ENCODE peak calls at places on chromosomes 13 and 19, in four cellular contexts. C, M, L and J are unnamed samples. For H3K4me1, the result is how much of the 10 kb centered on the place peaks cover.

GRCh38 chr13:41563501-41564001 is 106.2 kb downstream of the RGCC start:
- DNase-seq in M (no peak), C (no peak), L (peak), J (no peak)

GRCh38 chr13:99374994-99375805 is 68.0 kb upstream of the GPR183 start:
- DNase-seq in C (no peak), M (no peak), L (no peak), J (no peak)

GRCh38 chr13:35552172-35552844 is 75.8 kb upstream of the MAB21L1 start:
- DNase-seq in C (no peak), L (no peak), M (no peak), J (no peak)

GRCh38 chr19:58409010-58409790 is 751 bp downstream of the ZNF584 start:
- DNase-seq in M (no peak), C (no peak), L (no peak), J (no peak)

GRCh38 chr13:40652588-40652940 is 13.9 kb downstream of the FOXO1 start:
- DNase-seq in M (no peak), L (no peak), C (no peak), J (no peak)

GRCh38 chr13:35882722-35883497 is 248.3 kb downstream of the DCLK1 start:
- DNase-seq in C (no peak), L (no peak), M (no peak), J (no peak)

GRCh38 chr13:19179916-19180315 is 1.7 kb downstream of the TUBA3C start:
- DNase-seq in L (no peak), M (no peak), C (no peak), J (no peak)

GRCh38 chr19:47573076-47574026 is at the start of gene ZNF541:
- DNase-seq in C (peak), L (no peak), M (no peak), J (no peak)

GRCh38 chr13:40408602-40409001 is 257.8 kb downstream of the FOXO1 start:
- DNase-seq in M (no peak), L (no peak), C (no peak), J (no peak)

GRCh38 chr13:42498521-42498920 is 75.4 kb upstream of the TNFSF11 start:
- DNase-seq in C (no peak), M (no peak), L (no peak), J (no peak)

DNA sequence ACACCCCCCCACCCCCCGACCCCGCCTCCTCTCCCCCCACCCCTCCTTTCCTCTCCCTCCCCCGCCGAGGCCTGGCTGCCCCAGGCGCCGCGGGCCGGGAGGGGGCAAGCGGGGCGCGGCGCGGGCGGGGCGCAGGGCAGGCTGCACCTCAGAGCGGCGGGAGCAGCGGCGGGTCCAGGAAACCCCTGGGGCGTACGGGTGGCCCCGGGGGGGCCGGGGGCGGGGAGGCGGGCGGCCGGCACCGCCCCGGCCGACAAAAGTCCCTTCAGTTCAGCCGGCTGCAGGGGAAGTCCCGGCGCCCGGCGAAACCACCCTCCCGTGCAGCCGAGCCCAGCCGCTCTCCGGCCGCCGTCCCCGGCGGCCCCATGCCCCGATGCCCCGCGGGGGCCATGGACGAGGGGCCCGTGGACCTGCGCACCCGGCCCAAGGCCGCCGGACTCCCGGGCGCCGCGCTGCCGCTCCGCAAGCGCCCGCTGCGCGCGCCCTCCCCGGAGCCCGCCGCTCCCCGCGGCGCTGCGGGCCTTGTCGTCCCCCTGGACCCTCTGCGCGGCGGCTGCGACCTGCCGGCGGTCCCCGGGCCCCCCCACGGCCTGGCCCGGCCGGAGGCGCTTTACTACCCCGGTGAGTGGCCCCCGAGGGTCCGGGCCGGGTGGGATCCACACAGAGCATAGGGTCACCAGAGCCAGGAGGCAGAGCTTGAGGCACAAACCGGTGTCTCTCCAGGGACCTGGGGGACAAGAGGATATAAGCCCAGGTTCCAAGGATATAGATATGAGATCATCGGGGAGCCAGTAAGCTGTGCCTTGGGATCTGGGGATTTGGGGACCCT is at the start of gene BCL3:
- DNase-seq in C (peak), M (no peak), L (no peak), J (no peak)
- TF ChIP-seq ATF2 in C (no peak), M (no peak), L (no peak), J (no peak)

GRCh38 chr19:1109032-1109541 is 5.3 kb downstream of the GPX4 start:
- DNase-seq in L (no peak), C (no peak), M (no peak), J (no peak)
- H3K4me1 ChIP-seq in L (under half), C (under half), M (under half), J (under half)

DNA sequence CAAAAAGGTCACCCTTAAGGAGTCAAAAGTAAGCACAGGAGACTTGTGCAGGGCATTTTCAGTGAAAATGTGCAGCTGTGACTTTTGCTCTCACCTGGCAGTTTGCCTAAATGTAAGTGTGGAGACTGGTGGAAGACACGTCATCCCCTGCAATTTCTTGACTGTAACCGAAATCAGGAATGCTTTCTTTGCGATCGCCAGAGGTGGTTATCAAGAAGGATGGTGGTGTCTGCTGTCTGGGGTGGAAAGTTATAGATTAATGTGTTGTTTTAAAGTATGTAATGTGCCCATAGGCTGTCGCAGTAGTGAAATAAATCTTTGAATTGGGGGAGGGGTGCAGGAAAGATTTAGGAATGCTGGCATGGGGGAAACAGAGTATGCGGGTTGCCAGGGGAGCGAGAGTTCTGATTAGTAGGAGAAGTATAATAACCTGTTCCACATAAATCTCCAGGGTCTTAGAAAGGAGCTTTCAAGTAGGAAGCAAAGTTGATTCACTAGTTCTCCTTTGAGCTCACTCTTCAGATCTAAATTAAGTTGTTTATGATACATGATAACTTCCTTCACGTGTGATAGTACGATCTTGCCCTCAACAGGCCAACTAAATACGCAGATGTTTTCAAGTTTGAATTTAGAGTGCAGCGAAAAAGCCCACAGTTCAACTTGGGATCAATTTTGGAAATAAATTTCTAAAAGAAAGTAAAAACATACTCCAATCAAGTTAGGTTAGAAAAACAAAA is 1520.0 kb upstream of the SLC10A2 start:
- DNase-seq in L (no peak), C (no peak), M (no peak), J (no peak)
- TF ChIP-seq ATF2 in L (no peak), C (no peak), M (no peak), J (no peak)

DNA sequence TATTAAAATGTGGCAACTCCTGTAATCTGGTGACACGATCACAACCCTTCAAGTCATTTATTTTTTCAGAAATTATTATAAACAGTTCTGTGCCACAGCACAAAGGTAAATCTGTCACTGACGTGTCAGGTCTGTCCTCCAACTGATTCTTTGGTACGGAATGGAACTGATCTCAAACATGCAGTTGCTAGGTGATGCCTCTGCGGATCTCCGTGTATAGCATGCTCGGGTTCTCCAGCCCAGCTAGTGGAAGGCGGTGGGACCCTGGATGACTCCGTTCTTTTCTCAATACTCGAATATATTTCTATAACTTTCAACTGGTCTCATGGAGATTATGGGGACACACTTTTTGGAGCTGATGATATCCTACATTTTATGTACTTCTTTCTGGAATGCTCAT is 11.0 kb downstream of the RANBP3 start:
- DNase-seq in M (no peak), C (no peak), L (no peak), J (no peak)
- H3K4me1 ChIP-seq in M (under half), C (under half), L (half or more), J (under half)

DNA sequence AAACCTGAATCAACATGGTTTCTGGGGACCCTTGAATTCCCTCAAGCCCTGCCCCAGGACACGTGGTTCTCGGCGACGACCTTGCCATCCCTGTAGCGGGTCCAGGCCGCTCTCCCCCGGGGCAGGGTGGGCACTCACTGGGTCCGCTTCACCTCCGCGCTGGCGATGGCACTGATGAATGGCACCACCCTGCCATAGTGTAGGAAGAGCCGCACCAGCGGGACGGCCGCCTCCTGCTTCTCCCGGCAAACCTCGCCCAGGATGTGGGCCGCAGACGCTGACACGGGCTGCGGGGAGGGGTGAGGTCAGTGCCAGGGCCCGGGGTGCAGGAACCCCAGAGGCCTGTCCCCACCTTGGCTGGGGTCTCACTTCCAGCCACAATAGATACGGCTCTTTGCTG is 44.1 kb upstream of the C13orf46 start:
- DNase-seq in C (no peak), L (no peak), M (no peak), J (no peak)
- TF ChIP-seq ATF2 in C (no peak), L (no peak), M (no peak), J (no peak)

GRCh38 chr13:51423766-51424165 is 29.1 kb downstream of the INTS6 start:
- DNase-seq in L (no peak), M (no peak), C (no peak), J (no peak)

GRCh38 chr13:51425410-51426042 is 27.3 kb downstream of the INTS6 start:
- DNase-seq in M (no peak), L (no peak), C (no peak), J (no peak)

GRCh38 chr13:51419015-51419636 is 33.7 kb downstream of the INTS6 start:
- DNase-seq in M (no peak), C (no peak), L (no peak), J (no peak)

GRCh38 chr13:51420681-51421476 is 32.0 kb downstream of the INTS6 start:
- DNase-seq in L (no peak), C (no peak), M (no peak), J (no peak)

DNA sequence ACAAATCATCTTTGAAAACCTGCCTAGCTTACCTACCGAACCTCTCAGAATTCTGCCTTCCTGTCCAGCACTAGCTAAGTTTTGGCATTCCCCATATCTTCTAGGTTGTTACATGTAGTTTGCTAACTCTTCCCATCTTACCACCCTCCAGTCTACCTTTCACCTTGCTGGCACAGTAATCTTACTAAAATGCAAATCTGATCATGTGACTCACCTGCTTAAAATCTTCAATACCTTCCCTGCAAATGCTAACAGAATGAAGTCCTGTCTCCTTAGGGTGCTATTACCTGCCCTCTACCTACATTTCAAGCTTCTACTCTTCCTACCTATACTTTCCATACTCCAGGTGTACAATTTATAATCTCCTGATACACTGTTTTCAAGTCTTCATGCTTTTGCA is 30.4 kb downstream of the INTS6 start:
- DNase-seq in L (no peak), M (no peak), C (no peak), J (no peak)
- H3K4me1 ChIP-seq in L (half or more), M (under half), C (under half), J (under half)

GRCh38 chr13:73073050-73073449 is 14.2 kb downstream of the KLF5 start:
- DNase-seq in M (no peak), C (no peak), L (no peak), J (no peak)

GRCh38 chr13:73070451-73070850 is 11.6 kb downstream of the KLF5 start:
- DNase-seq in M (no peak), L (no peak), C (no peak), J (no peak)

GRCh38 chr13:73065665-73066350 is 7.0 kb downstream of the KLF5 start:
- DNase-seq in M (no peak), L (no peak), C (no peak), J (no peak)

GRCh38 chr13:73072501-73072900 is 13.7 kb downstream of the KLF5 start:
- DNase-seq in C (no peak), M (no peak), L (no peak), J (no peak)

GRCh38 chr13:73069206-73069815 is 10.5 kb downstream of the KLF5 start:
- DNase-seq in C (no peak), L (no peak), M (no peak), J (no peak)
- TF ChIP-seq ATF2 in C (no peak), L (no peak), M (no peak), J (no peak)

GRCh38 chr19:3095375-3096191 is 1.4 kb downstream of the GNA11 start:
- DNase-seq in L (peak), C (peak), M (no peak), J (peak)
- H3K4me1 ChIP-seq in L (under half), C (under half), M (under half), J (under half)

DNA sequence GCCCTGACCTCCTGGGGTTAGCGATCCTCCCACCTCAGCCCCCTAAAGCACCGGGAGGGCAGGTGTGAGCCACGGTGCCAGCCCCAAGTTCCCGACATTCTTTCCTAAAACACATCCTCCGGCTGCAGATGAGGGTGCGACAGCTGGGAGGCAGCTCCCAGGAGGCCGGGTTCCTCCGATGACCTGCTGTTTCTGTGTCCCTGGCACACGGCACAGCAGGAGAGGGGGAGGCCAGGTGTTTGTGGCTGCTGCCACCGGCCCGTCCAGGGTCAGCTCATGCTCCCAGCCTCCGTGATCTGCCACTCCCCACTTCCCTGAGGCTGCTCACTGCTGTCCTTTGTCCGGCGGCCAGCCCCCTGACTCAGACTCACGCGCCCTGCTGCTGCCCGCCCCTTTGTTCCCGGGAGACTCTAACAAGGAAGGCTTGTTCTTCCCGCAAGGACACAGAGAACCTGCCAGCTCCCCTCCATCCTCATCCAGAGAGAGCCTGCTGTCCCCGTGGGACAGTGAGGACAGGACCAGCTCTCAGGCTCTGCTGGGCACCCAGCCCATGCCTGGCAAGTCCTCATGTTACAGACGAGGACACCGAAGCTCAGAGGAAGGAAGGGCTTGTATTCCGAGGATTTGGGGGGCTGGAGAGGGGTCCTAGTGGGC is 10.6 kb upstream of the MADCAM1 start:
- DNase-seq in L (peak), M (no peak), C (no peak), J (no peak)
- TF ChIP-seq ATF2 in L (no peak), M (no peak), C (no peak), J (no peak)